ENCODE peak calls at places on chromosomes 3 and 15, in nine cellular contexts. Z is K562; A is bronchial epithelial cell; E is testis; K is CD8-positive, alpha-beta T cell; P is prostate gland; V is astrocyte; X is thoracic aorta; J is GM23338. F is an unnamed sample.

GRCh38 chr3:122947621-122948202 is 79.9 kb downstream of the SEMA5B start:
- DNase-seq in Z (no peak), A (peak; percentile 68), E (no peak), K (no peak), P (no peak), V (peak; percentile 9), X (no peak), J (no peak), F (no peak)

GRCh38 chr15:72460393-72460792 is 13.7 kb upstream of the ARIH1 start:
- DNase-seq in Z (no peak), A (no peak), E (no peak), K (no peak), P (no peak), V (no peak), X (no peak), J (no peak), F (no peak)

GRCh38 chr3:128436214-128436613 is 30.5 kb downstream of the DNAJB8 start:
- DNase-seq in Z (no peak), A (no peak), E (no peak), K (no peak), P (no peak), V (no peak), X (no peak), J (no peak), F (no peak)

GRCh38 chr15:74308643-74308945 is 58.9 kb downstream of the CYP11A1 start:
- DNase-seq in Z (no peak), A (no peak), E (no peak), K (no peak), P (no peak), V (no peak), X (no peak), J (no peak), F (no peak)

GRCh38 chr3:33186524-33187367 is 31.9 kb downstream of the SUSD5 start:
- DNase-seq in Z (no peak), A (peak; percentile 43), E (no peak), K (no peak), P (no peak), V (peak; percentile 25), X (no peak), J (no peak), F (no peak)

GRCh38 chr15:74519311-74519710 is 21.7 kb upstream of the ARID3B start:
- DNase-seq in Z (no peak), A (no peak), E (no peak), K (no peak), P (no peak), V (peak; percentile 76), X (no peak), J (no peak), F (no peak)

GRCh38 chr3:82581350-82581749 is 819.9 kb upstream of the GBE1 start:
- DNase-seq in Z (no peak), A (no peak), E (no peak), K (no peak), P (no peak), V (no peak), X (no peak), J (peak; percentile 6), F (no peak)

GRCh38 chr15:76012021-76012551 is at the start of gene NRG4:
- DNase-seq in Z (peak; percentile 55), A (peak; percentile 25), E (no peak), K (no peak), P (no peak), V (no peak), X (no peak), J (no peak), F (no peak)

GRCh38 chr3:151402349-151402748 is 17.8 kb upstream of the P2RY12 start:
- DNase-seq in Z (no peak), A (no peak), E (no peak), K (no peak), P (no peak), V (no peak), X (no peak), J (no peak), F (peak; percentile 55)

GRCh38 chr3:15440891-15441290 is 13.5 kb downstream of the EAF1 start:
- DNase-seq in Z (no peak), A (peak; percentile 76), E (peak; percentile 7), K (no peak), P (no peak), V (no peak), X (no peak), J (no peak), F (no peak)

GRCh38 chr15:64105113-64105704 is 9.4 kb downstream of the SNX1 start:
- DNase-seq in Z (peak; percentile 22), A (no peak), E (peak; percentile 38), K (no peak), P (peak; percentile 23), V (peak; percentile 19), X (no peak), J (no peak), F (no peak)

GRCh38 chr15:93846148-93846547 is 385.2 kb upstream of the MCTP2 start:
- DNase-seq in Z (no peak), A (no peak), E (no peak), K (no peak), P (no peak), V (no peak), X (no peak), J (no peak), F (no peak)

DNA sequence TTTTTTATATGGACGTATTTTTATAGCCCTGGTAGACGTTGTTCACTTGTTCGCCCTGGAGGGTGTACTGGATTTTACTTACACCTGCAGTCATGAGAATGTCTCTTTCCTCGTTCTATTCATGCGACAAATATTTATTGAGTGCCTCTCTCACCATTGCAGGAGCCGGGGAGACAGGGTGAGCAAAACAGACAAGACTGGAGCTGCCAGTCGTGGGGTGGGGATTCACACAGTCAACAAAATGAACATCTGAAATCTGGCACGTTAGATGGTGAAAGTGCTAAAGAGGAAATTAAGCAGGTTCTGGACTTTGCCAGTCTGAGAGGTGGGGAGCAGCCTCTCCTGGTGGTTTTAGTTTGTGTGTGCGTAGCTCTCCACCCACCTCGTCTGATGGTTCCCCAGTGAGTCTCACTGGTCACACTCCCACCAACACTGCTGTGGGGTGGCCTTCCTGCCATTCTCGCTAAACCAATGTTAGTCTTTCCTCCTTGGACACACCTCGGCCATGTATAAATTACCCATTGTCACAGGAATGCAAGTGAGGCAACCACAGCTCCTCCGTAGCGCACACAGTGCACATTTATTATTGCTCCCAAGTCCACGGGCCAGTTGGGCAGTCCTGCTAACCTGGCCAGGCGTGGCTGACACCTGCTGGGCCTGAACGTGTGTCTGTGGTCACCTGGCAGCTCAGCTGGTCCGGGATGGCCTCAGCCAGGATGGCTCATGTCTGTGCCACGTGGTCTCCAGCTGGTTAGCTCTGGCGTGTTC is 31.5 kb downstream of the FBLN2 start:
- DNase-seq in Z (no peak), A (peak; percentile 83), E (no peak), K (no peak), P (peak; percentile 50), V (no peak), X (no peak), J (no peak), F (no peak)
- TF ChIP-seq CTCF in Z (no peak), A (no peak), E (no peak), K (no peak), P (no peak), V (no peak), X (no peak), J (no peak), F (no peak)

DNA sequence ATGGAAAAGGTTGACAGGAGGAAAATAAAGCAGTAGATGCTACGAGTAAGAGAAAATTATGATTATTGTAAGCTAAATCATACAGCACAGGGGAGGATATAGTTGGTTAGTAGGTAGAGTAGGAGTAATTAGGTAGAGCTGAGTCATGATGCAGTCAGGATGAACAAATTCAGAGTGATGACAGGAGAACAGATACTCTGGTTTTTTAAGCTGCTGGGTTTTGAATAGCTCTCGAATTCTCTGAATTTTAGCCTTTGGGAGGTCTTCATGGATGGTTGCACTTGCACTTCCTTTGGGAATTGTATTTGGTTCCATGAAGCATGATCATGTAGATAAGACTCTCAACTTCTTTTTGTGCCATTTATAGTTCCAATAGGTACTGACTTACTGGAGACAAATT is 96.2 kb downstream of the ECT2 start:
- DNase-seq in Z (peak; percentile 30), A (peak; percentile 69), E (no peak), K (no peak), P (no peak), V (peak; percentile 85), X (no peak), J (no peak), F (no peak)
- H3K27me3 ChIP-seq in Z (no peaks in the 10 kb centered on the region), A (no peaks in the 10 kb centered on the region), E (no peaks in the 10 kb centered on the region), K (no peaks in the 10 kb centered on the region), P (no peaks in the 10 kb centered on the region), V (no peaks in the 10 kb centered on the region), X (no peaks in the 10 kb centered on the region), J (no peaks in the 10 kb centered on the region), F (no peaks in the 10 kb centered on the region)

DNA sequence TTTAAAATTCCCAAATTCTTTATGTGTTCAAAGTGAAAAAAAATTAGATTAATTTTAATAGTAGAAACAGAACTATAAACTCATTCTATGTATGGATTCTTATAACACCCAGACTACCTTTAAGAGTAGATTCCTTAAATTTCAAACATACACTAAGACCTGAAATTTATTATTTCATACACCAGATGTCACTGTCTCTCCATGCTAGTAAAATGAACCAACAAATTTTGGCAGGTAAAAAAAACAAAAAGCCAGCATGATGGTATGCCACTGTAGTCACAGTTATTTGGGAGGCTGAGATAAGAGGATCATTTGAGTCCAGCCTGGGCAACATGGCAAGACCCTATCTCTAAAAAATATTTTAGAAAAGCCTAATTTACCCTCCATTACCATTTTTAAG is 461.3 kb upstream of the NAALADL2 start:
- DNase-seq in Z (no peak), A (peak; percentile 56), E (no peak), K (no peak), P (no peak), V (peak; percentile 16), X (no peak), J (peak; percentile 54), F (no peak)
- TF ChIP-seq CTCF in Z (no peak), A (no peak), E (no peak), K (no peak), P (peak; percentile 63), V (peak; percentile 30), X (peak; percentile 29), J (no peak), F (no peak)

GRCh38 chr15:42373936-42374335 is 14.6 kb downstream of the CAPN3 start:
- DNase-seq in Z (no peak), A (no peak), E (no peak), K (no peak), P (no peak), V (no peak), X (no peak), J (no peak), F (no peak)
- H3K27me3 ChIP-seq in Z (no peaks in the 10 kb centered on the region), A (no peaks in the 10 kb centered on the region), E (no peaks in the 10 kb centered on the region), K (no peaks in the 10 kb centered on the region), P (no peaks in the 10 kb centered on the region), V (no peaks in the 10 kb centered on the region), X (no peaks in the 10 kb centered on the region), J (no peaks in the 10 kb centered on the region), F (no peaks in the 10 kb centered on the region)